ENCODE peak calls at places on chromosomes 13 and 19, in five cellular contexts. One of them, this sample, is unnamed.

GRCh38 chr19:49145485-49146407 is 9.4 kb downstream of the HRC start:
- DNase-seq in GM23338: peak
- DNase-seq in CD8-positive, alpha-beta T cell: peak
- DNase-seq in cardiac fibroblast: peak
- DNase-seq in prostate gland: peak
- DNase-seq in this sample: no peak

GRCh38 chr19:33260628-33261418 is 35.2 kb upstream of the SLC7A10 start:
- DNase-seq in GM23338: no peak
- DNase-seq in CD8-positive, alpha-beta T cell: no peak
- DNase-seq in cardiac fibroblast: no peak
- DNase-seq in prostate gland: no peak
- DNase-seq in this sample: no peak

GRCh38 chr13:97627566-97627965 is 193.6 kb downstream of the RAP2A start:
- DNase-seq in cardiac fibroblast: peak
- DNase-seq in CD8-positive, alpha-beta T cell: no peak
- DNase-seq in GM23338: peak
- DNase-seq in prostate gland: no peak
- DNase-seq in this sample: peak

GRCh38 chr19:32201661-32202060 is 143.7 kb upstream of the ZNF507 start:
- DNase-seq in CD8-positive, alpha-beta T cell: no peak
- DNase-seq in GM23338: no peak
- DNase-seq in cardiac fibroblast: no peak
- DNase-seq in prostate gland: no peak
- DNase-seq in this sample: no peak

GRCh38 chr19:16315825-16316505 is 8.7 kb upstream of the KLF2 start:
- DNase-seq in CD8-positive, alpha-beta T cell: no peak
- DNase-seq in GM23338: no peak
- DNase-seq in cardiac fibroblast: peak
- DNase-seq in prostate gland: no peak
- DNase-seq in this sample: peak

GRCh38 chr19:42412223-42412622 is 15.0 kb downstream of the LIPE start:
- DNase-seq in cardiac fibroblast: no peak
- DNase-seq in GM23338: peak
- DNase-seq in CD8-positive, alpha-beta T cell: no peak
- DNase-seq in prostate gland: no peak
- DNase-seq in this sample: no peak

GRCh38 chr13:21458457-21458815 is 667 bp downstream of the ZDHHC20 start:
- DNase-seq in CD8-positive, alpha-beta T cell: peak
- DNase-seq in GM23338: peak
- DNase-seq in cardiac fibroblast: no peak
- DNase-seq in prostate gland: peak
- DNase-seq in this sample: no peak

GRCh38 chr19:38248421-38248820 is 7.8 kb downstream of the PPP1R14A start:
- DNase-seq in GM23338: no peak
- DNase-seq in cardiac fibroblast: no peak
- DNase-seq in CD8-positive, alpha-beta T cell: no peak
- DNase-seq in prostate gland: no peak
- DNase-seq in this sample: no peak

GRCh38 chr19:42276821-42277220 is 7.8 kb downstream of the CIC start:
- DNase-seq in CD8-positive, alpha-beta T cell: no peak
- DNase-seq in GM23338: no peak
- DNase-seq in cardiac fibroblast: no peak
- DNase-seq in prostate gland: no peak
- DNase-seq in this sample: no peak

GRCh38 chr19:14432817-14433453 is at the start of gene PKN1:
- DNase-seq in GM23338: peak
- DNase-seq in CD8-positive, alpha-beta T cell: peak
- DNase-seq in prostate gland: no peak
- DNase-seq in cardiac fibroblast: peak
- DNase-seq in this sample: no peak

GRCh38 chr19:5839312-5840017 is at the start of gene FUT6:
- DNase-seq in cardiac fibroblast: no peak
- DNase-seq in prostate gland: no peak
- DNase-seq in CD8-positive, alpha-beta T cell: no peak
- DNase-seq in GM23338: no peak
- DNase-seq in this sample: no peak

GRCh38 chr19:6066661-6067646 is 43.3 kb downstream of the RFX2 start:
- DNase-seq in cardiac fibroblast: peak
- DNase-seq in prostate gland: peak
- DNase-seq in CD8-positive, alpha-beta T cell: peak
- DNase-seq in GM23338: peak
- DNase-seq in this sample: peak

GRCh38 chr19:10086904-10087256 is 763 bp downstream of the SHFL start:
- DNase-seq in CD8-positive, alpha-beta T cell: peak
- DNase-seq in prostate gland: no peak
- DNase-seq in cardiac fibroblast: no peak
- DNase-seq in GM23338: no peak
- DNase-seq in this sample: no peak

GRCh38 chr13:21734961-21735360 is 64.1 kb downstream of the FGF9 start:
- DNase-seq in prostate gland: no peak
- DNase-seq in GM23338: no peak
- DNase-seq in CD8-positive, alpha-beta T cell: no peak
- DNase-seq in cardiac fibroblast: no peak
- DNase-seq in this sample: no peak

GRCh38 chr19:14472202-14472961 is 2.8 kb downstream of the PTGER1 start:
- DNase-seq in GM23338: peak
- DNase-seq in CD8-positive, alpha-beta T cell: peak
- DNase-seq in cardiac fibroblast: peak
- DNase-seq in prostate gland: no peak
- DNase-seq in this sample: no peak

GRCh38 chr19:31975461-31975860 is 369.9 kb upstream of the ZNF507 start:
- DNase-seq in GM23338: no peak
- DNase-seq in cardiac fibroblast: no peak
- DNase-seq in CD8-positive, alpha-beta T cell: no peak
- DNase-seq in prostate gland: no peak
- DNase-seq in this sample: no peak

GRCh38 chr19:57280913-57281425 is 684 bp downstream of the ZNF460 start:
- DNase-seq in CD8-positive, alpha-beta T cell: peak
- DNase-seq in cardiac fibroblast: peak
- DNase-seq in GM23338: no peak
- DNase-seq in prostate gland: no peak
- DNase-seq in this sample: no peak

GRCh38 chr19:34180709-34181108 is 8.4 kb downstream of the LSM14A start:
- DNase-seq in cardiac fibroblast: no peak
- DNase-seq in CD8-positive, alpha-beta T cell: no peak
- DNase-seq in prostate gland: no peak
- DNase-seq in GM23338: no peak
- DNase-seq in this sample: no peak

GRCh38 chr13:26401578-26402021 is 147.7 kb downstream of the CDK8 start:
- DNase-seq in GM23338: no peak
- DNase-seq in cardiac fibroblast: no peak
- DNase-seq in prostate gland: no peak
- DNase-seq in CD8-positive, alpha-beta T cell: no peak
- DNase-seq in this sample: no peak

GRCh38 chr13:38398810-38399493 is 49.3 kb downstream of the UFM1 start:
- DNase-seq in GM23338: no peak
- DNase-seq in CD8-positive, alpha-beta T cell: no peak
- DNase-seq in cardiac fibroblast: peak
- DNase-seq in prostate gland: no peak
- DNase-seq in this sample: peak

GRCh38 chr13:39634956-39635355 is 20.5 kb upstream of the COG6 start:
- DNase-seq in prostate gland: no peak
- DNase-seq in GM23338: no peak
- DNase-seq in cardiac fibroblast: no peak
- DNase-seq in CD8-positive, alpha-beta T cell: no peak
- DNase-seq in this sample: no peak

GRCh38 chr19:6424190-6424938 is at the start of gene KHSRP:
- DNase-seq in prostate gland: no peak
- DNase-seq in cardiac fibroblast: no peak
- DNase-seq in CD8-positive, alpha-beta T cell: peak
- DNase-seq in GM23338: peak
- DNase-seq in this sample: no peak

GRCh38 chr13:91389186-91389585 is 9.2 kb upstream of the GPC5 start:
- DNase-seq in cardiac fibroblast: no peak
- DNase-seq in CD8-positive, alpha-beta T cell: no peak
- DNase-seq in prostate gland: no peak
- DNase-seq in GM23338: no peak
- DNase-seq in this sample: no peak

GRCh38 chr19:48290341-48290922 is 20.6 kb downstream of the ZNF114 start:
- DNase-seq in GM23338: peak
- DNase-seq in prostate gland: no peak
- DNase-seq in CD8-positive, alpha-beta T cell: no peak
- DNase-seq in cardiac fibroblast: peak
- DNase-seq in this sample: no peak

GRCh38 chr13:65133094-65133493 is 2097.0 kb downstream of the PCDH9 start:
- DNase-seq in GM23338: peak
- DNase-seq in CD8-positive, alpha-beta T cell: no peak
- DNase-seq in prostate gland: no peak
- DNase-seq in cardiac fibroblast: no peak
- DNase-seq in this sample: no peak

DNA sequence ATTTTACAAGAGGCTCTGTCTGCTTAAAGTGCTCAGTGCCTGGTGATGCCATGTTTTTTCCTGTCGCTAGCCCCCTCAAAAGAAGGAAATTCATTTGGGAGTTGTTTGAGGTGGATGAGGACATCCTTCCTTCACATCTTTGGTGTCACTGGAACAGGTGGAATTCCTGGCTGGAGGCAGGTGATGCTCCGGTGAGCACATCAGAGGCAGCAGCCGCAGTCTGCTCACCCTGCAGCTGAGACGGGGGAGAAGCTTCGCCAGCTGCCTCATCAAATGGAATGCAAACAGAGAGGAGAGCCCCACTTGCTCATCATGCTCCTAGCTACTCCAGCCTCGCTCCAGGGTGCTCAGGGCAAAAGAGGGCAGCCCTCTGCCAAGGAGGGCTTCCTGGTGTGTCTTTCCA is 74.1 kb upstream of the UBL3 start:
- DNase-seq in CD8-positive, alpha-beta T cell: no peak
- DNase-seq in prostate gland: no peak
- DNase-seq in GM23338: no peak
- DNase-seq in cardiac fibroblast: peak
- DNase-seq in this sample: no peak
- H3K4me3 ChIP-seq in CD8-positive, alpha-beta T cell: no peak
- H3K4me3 ChIP-seq in prostate gland: no peak
- H3K4me3 ChIP-seq in GM23338: no peak
- H3K4me3 ChIP-seq in cardiac fibroblast: no peak
- H3K4me3 ChIP-seq in this sample: no peak

GRCh38 chr19:4062576-4063368 is 3.9 kb downstream of the ZBTB7A start:
- DNase-seq in CD8-positive, alpha-beta T cell: no peak
- DNase-seq in GM23338: peak
- DNase-seq in prostate gland: no peak
- DNase-seq in cardiac fibroblast: no peak
- DNase-seq in this sample: no peak
- H3K4me3 ChIP-seq in CD8-positive, alpha-beta T cell: no peak
- H3K4me3 ChIP-seq in GM23338: no peak
- H3K4me3 ChIP-seq in prostate gland: no peak
- H3K4me3 ChIP-seq in cardiac fibroblast: peak
- H3K4me3 ChIP-seq in this sample: no peak

GRCh38 chr13:61670384-61671161 is 254.9 kb upstream of the PCDH20 start:
- DNase-seq in cardiac fibroblast: no peak
- DNase-seq in prostate gland: no peak
- DNase-seq in GM23338: no peak
- DNase-seq in CD8-positive, alpha-beta T cell: no peak
- DNase-seq in this sample: no peak
- H3K4me3 ChIP-seq in cardiac fibroblast: no peak
- H3K4me3 ChIP-seq in prostate gland: no peak
- H3K4me3 ChIP-seq in GM23338: no peak
- H3K4me3 ChIP-seq in CD8-positive, alpha-beta T cell: no peak
- H3K4me3 ChIP-seq in this sample: no peak

GRCh38 chr19:3575260-3575741 is 2.6 kb downstream of the HMG20B start:
- DNase-seq in prostate gland: no peak
- DNase-seq in CD8-positive, alpha-beta T cell: no peak
- DNase-seq in GM23338: peak
- DNase-seq in cardiac fibroblast: peak
- DNase-seq in this sample: no peak

GRCh38 chr19:3573858-3574637 is 1.3 kb downstream of the HMG20B start:
- DNase-seq in cardiac fibroblast: peak
- DNase-seq in GM23338: peak
- DNase-seq in prostate gland: peak
- DNase-seq in CD8-positive, alpha-beta T cell: peak
- DNase-seq in this sample: peak

GRCh38 chr19:3577741-3578344 is 5.1 kb downstream of the HMG20B start:
- DNase-seq in prostate gland: no peak
- DNase-seq in cardiac fibroblast: no peak
- DNase-seq in CD8-positive, alpha-beta T cell: no peak
- DNase-seq in GM23338: peak
- DNase-seq in this sample: no peak

GRCh38 chr19:3576696-3577443 is 4.1 kb downstream of the HMG20B start:
- DNase-seq in CD8-positive, alpha-beta T cell: no peak
- DNase-seq in prostate gland: peak
- DNase-seq in GM23338: peak
- DNase-seq in cardiac fibroblast: peak
- DNase-seq in this sample: no peak

GRCh38 chr19:3575949-3576673 is 3.4 kb downstream of the HMG20B start:
- DNase-seq in cardiac fibroblast: no peak
- DNase-seq in prostate gland: no peak
- DNase-seq in GM23338: no peak
- DNase-seq in CD8-positive, alpha-beta T cell: no peak
- DNase-seq in this sample: no peak
- H3K4me3 ChIP-seq in cardiac fibroblast: peak
- H3K4me3 ChIP-seq in prostate gland: no peak
- H3K4me3 ChIP-seq in GM23338: peak
- H3K4me3 ChIP-seq in CD8-positive, alpha-beta T cell: no peak
- H3K4me3 ChIP-seq in this sample: no peak

DNA sequence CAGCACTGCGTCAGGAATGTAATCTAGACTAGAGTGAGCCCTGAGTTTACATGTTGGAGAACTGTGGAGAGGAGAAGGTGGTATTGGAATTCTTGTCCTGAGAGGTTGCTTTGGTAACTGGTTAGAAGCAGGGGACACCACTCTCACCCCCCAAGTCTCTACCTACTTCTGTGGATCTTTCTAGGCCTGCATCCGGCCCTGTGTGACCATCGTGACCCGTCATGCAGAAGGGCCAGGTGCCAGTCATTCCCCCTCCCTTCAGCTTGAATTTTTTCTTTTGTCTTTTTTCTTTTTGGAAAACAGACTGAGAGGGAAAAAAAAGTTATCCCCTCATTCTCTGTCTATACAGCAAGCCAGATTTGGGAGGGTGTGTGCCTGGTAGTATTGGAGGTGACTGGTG is 31.8 kb downstream of the NFIX start:
- DNase-seq in cardiac fibroblast: no peak
- DNase-seq in GM23338: no peak
- DNase-seq in prostate gland: no peak
- DNase-seq in CD8-positive, alpha-beta T cell: no peak
- DNase-seq in this sample: no peak
- H3K4me3 ChIP-seq in cardiac fibroblast: peak
- H3K4me3 ChIP-seq in GM23338: no peak
- H3K4me3 ChIP-seq in prostate gland: peak
- H3K4me3 ChIP-seq in CD8-positive, alpha-beta T cell: no peak
- H3K4me3 ChIP-seq in this sample: peak